ENCODE peak calls at places on chromosome 12, in four cellular contexts. X is spleen, B is CD14-positive monocyte, G is GM13976. J is an unnamed sample.

GRCh38 chr12:53696285-53696654 is 20.4 kb upstream of the ATP5MC2 start:
- DNase-seq in X (no peak), G (peak), B (no peak), J (peak)

GRCh38 chr12:69500631-69501030 is 30.4 kb downstream of the FRS2 start:
- DNase-seq in G (no peak), B (no peak), X (no peak), J (no peak)

GRCh38 chr12:76410371-76410770 is 62.2 kb upstream of the BBS10 start:
- DNase-seq in X (no peak), G (no peak), B (no peak), J (no peak)

GRCh38 chr12:68497702-68498101 is 113.0 kb upstream of the RAP1B start:
- DNase-seq in G (no peak), X (no peak), B (no peak), J (no peak)

GRCh38 chr12:120365675-120366340 is 3.2 kb downstream of the MSI1 start:
- DNase-seq in X (no peak), G (no peak), B (no peak), J (no peak)

GRCh38 chr12:42716521-42716920 is 127.0 kb upstream of the PRICKLE1 start:
- DNase-seq in B (no peak), G (no peak), X (no peak), J (no peak)

GRCh38 chr12:29889737-29890136 is 106.0 kb upstream of the TMTC1 start:
- DNase-seq in B (no peak), G (no peak), X (no peak), J (peak)

GRCh38 chr12:94147991-94148840 is at the start of gene PLXNC1:
- DNase-seq in X (peak), G (peak), B (peak), J (peak)

GRCh38 chr12:104513681-104514080 is 56.9 kb downstream of the CHST11 start:
- DNase-seq in B (no peak), X (no peak), G (no peak), J (no peak)

GRCh38 chr12:7937867-7938506 is 2.0 kb upstream of the SLC2A3 start:
- DNase-seq in G (peak), X (no peak), B (no peak), J (no peak)

GRCh38 chr12:122669397-122670070 is 33.6 kb downstream of the HCAR2 start:
- DNase-seq in X (no peak), B (no peak), G (no peak), J (no peak)

GRCh38 chr12:126668961-126669360 is 1598.0 kb upstream of the TMEM132C start:
- DNase-seq in G (no peak), B (no peak), X (no peak), J (no peak)

GRCh38 chr12:50642035-50642451 is 121.9 kb upstream of the ATF1 start:
- DNase-seq in G (no peak), X (no peak), B (no peak), J (no peak)

GRCh38 chr12:32024884-32025599 is 65.8 kb downstream of the RESF1 start:
- DNase-seq in X (no peak), B (no peak), G (no peak), J (no peak)

GRCh38 chr12:128808651-128809050 is 15.1 kb downstream of the SLC15A4 start:
- DNase-seq in X (no peak), G (no peak), B (no peak), J (no peak)

GRCh38 chr12:7989827-7990491 is 42.6 kb upstream of the FOXJ2 start:
- DNase-seq in G (peak), X (peak), B (peak), J (peak)

GRCh38 chr12:96108321-96108720 is 72.9 kb upstream of the LTA4H start:
- DNase-seq in G (peak), B (peak), X (peak), J (no peak)

GRCh38 chr12:41604830-41605229 is 416.7 kb downstream of the PDZRN4 start:
- DNase-seq in B (no peak), X (no peak), G (no peak), J (no peak)

GRCh38 chr12:27779837-27780611 is at the start of the genes KLHL42 and MANSC4:
- DNase-seq in B (peak), G (peak), X (peak), J (peak)

GRCh38 chr12:22415342-22416309 is 81.1 kb upstream of the ST8SIA1 start:
- DNase-seq in G (no peak), B (no peak), X (no peak), J (no peak)

GRCh38 chr12:60501124-60501729 is 905.4 kb downstream of the SLC16A7 start:
- DNase-seq in X (no peak), B (no peak), G (no peak), J (no peak)

GRCh38 chr12:5257763-5258475 is 174.0 kb upstream of the NTF3 start:
- DNase-seq in G (no peak), X (no peak), B (no peak), J (no peak)

GRCh38 chr12:123938679-123939480 is 33.8 kb downstream of the CCDC92 start:
- DNase-seq in G (no peak), X (peak), B (no peak), J (no peak)

GRCh38 chr12:101039848-101040531 is 170.0 kb downstream of the SLC5A8 start:
- DNase-seq in X (no peak), G (no peak), B (no peak), J (no peak)

GRCh38 chr12:54018608-54018984 is 9.6 kb upstream of the HOXC6 start:
- DNase-seq in X (no peak), G (no peak), B (no peak), J (no peak)

GRCh38 chr12:1536817-1537216 is 57.6 kb downstream of the FBXL14 start:
- DNase-seq in B (no peak), X (no peak), G (no peak), J (no peak)

GRCh38 chr12:128790221-128790620 is 33.5 kb downstream of the SLC15A4 start:
- DNase-seq in X (peak), G (no peak), B (no peak), J (no peak)

GRCh38 chr12:132143328-132144071 is 619 bp downstream of the DDX51 start:
- DNase-seq in X (peak), G (no peak), B (peak), J (peak)

GRCh38 chr12:104583311-104583710 is 126.6 kb downstream of the CHST11 start:
- DNase-seq in G (peak), B (no peak), X (no peak), J (peak)

GRCh38 chr12:79374543-79374942 is 316.2 kb downstream of the PAWR start:
- DNase-seq in B (no peak), X (no peak), G (no peak), J (no peak)

GRCh38 chr12:68222336-68222735 is 3.3 kb downstream of the IL26 start:
- DNase-seq in G (no peak), X (no peak), B (no peak), J (no peak)

GRCh38 chr12:45192707-45193106 is 23.2 kb upstream of the ANO6 start:
- DNase-seq in X (no peak), G (no peak), B (no peak), J (no peak)

GRCh38 chr12:24728366-24728765 is 220.5 kb downstream of the BCAT1 start:
- DNase-seq in G (no peak), B (no peak), X (no peak), J (peak)

GRCh38 chr12:71865166-71865713 is 25.7 kb downstream of the TBC1D15 start:
- DNase-seq in G (no peak), B (no peak), X (no peak), J (no peak)

GRCh38 chr12:107436376-107436775 is 249.2 kb upstream of the PWP1 start:
- DNase-seq in B (no peak), X (peak), G (no peak), J (no peak)

GRCh38 chr12:120580787-120581723 is at the start of gene POP5:
- DNase-seq in G (peak), B (peak), X (peak), J (peak)

GRCh38 chr12:51326762-51327439 is 2.9 kb upstream of the BIN2 start:
- DNase-seq in G (peak), X (no peak), B (no peak), J (peak)

GRCh38 chr12:132132609-132133430 is 11.3 kb downstream of the DDX51 start:
- DNase-seq in G (no peak), X (peak), B (no peak), J (no peak)

GRCh38 chr12:74349925-74350324 is 187.7 kb upstream of the ATXN7L3B start:
- DNase-seq in X (no peak), G (no peak), B (no peak), J (no peak)

GRCh38 chr12:28415755-28416154 is 225.5 kb downstream of the CCDC91 start:
- DNase-seq in G (no peak), X (no peak), B (no peak), J (no peak)

GRCh38 chr12:4147051-4147481 is 126.5 kb upstream of the CCND2 start:
- DNase-seq in B (no peak), G (no peak), X (no peak), J (no peak)
- TF ChIP-seq CTCF in B (no peak), G (no peak), X (no peak), J (no peak)

DNA sequence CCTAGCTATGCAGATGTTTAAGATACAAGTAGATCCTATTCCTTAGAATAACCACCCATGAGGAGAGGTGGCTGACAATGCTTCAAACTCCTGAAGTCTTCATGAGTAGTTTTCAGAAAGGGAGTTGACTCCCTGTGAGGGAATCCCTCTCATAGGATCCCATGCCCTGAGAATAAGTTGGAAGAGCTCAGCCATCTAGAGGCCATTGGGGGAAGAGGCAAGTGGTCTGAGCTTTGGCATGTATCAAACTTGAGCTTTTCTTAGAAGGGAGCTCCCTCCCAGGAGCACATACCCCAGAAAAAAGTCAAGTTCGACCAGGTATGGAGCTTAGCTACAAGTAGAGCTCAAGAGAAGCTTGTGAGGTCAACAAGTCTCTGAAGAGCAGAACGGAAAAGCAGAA is 165.7 kb upstream of the RBM19 start:
- DNase-seq in X (no peak), B (no peak), G (no peak), J (no peak)
- TF ChIP-seq CTCF in X (no peak), B (no peak), G (no peak), J (no peak)

DNA sequence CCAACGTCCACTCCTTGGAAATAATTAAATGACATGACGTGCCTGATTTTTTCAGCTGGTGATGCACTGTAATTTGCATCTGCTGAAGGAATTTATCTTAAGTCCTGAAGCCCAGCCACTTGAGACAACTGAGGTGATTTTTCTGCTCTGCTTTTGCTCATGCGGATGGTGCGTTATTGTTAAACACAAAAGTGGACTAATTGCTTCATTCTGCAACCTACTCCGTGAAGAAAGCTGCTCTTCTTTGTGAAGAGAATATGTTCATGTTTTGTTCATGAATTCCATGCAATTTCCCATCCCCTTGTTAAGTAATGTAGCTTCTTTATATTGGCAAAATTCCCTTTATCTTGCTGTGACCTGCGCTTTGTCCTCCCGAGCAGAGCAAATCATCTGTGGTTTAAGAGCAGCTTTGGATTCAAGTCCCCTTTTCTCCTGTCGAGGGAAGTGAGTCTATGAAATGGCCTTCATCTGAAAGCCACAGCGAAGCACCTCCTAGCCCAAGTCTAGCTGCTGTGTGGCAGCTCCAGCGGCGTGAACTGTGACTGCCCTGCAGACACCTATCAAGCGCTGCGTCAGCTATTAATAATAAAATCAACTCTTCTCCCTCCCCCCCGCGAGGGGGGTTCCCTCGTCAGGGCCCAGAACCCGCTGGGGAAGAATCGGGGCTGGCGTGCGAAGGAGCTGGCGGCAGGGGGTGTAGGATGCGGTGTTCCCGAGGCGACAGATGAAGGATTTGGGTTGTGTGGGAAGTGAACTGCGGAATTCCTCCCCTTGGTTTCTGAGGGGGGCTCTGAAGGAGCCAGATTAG is 867 bp upstream of the ATP2A2 start:
- DNase-seq in G (peak), B (peak), X (no peak), J (peak)
- TF ChIP-seq CTCF in G (no peak), B (no peak), X (no peak), J (no peak)

DNA sequence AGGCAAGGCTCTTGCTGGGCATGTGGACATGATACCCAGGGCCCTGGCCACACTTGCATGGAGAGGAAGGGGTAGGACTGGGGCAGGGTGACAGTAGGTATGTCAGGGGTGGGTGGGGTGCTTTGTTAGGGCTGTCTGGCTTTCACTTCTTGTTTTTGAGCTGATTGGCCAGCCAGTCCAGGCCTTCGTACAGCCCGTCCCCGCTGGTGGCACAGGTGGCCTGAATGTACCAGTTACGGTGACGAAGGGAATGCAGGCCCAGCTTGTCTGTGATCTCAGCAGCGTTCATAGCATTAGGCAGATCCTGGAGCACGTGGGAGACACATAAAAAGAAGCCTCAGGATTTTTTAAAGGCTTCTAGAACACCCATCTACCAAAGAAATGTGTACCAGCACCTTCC is 13.5 kb upstream of the FKBP11 start:
- DNase-seq in G (no peak), B (no peak), X (peak), J (no peak)
- TF ChIP-seq CTCF in G (no peak), B (no peak), X (no peak), J (no peak)

DNA sequence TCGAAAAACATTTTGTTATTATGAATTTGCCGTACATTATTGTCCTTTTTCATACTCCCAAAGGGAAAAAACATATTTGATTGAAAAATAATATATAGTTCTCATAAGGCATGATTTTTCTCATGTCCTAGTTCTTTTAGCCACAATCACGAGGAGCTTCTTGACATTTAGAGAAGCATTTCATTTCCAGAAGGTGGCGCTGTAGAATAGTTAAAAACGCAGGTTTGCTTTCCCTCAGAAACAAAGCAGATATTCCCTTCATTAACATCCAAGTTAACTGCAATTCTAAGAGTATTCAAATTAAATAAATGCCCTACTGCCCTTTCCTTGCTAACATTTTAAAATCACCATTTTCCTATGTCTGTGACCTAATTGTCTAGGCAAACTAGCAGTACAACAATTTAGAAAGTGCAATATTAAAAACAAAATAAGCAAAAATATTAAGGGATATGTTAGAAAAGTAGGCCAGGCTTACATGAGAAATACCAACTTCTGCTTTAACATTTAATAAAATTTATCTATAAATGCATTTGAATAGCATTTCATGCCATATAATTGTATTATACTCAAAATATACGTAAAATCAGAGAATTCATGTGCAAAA is 10.9 kb upstream of the PIK3C2G start:
- DNase-seq in X (no peak), G (peak), B (no peak), J (peak)
- TF ChIP-seq CTCF in X (no peak), G (peak), B (peak), J (peak)

DNA sequence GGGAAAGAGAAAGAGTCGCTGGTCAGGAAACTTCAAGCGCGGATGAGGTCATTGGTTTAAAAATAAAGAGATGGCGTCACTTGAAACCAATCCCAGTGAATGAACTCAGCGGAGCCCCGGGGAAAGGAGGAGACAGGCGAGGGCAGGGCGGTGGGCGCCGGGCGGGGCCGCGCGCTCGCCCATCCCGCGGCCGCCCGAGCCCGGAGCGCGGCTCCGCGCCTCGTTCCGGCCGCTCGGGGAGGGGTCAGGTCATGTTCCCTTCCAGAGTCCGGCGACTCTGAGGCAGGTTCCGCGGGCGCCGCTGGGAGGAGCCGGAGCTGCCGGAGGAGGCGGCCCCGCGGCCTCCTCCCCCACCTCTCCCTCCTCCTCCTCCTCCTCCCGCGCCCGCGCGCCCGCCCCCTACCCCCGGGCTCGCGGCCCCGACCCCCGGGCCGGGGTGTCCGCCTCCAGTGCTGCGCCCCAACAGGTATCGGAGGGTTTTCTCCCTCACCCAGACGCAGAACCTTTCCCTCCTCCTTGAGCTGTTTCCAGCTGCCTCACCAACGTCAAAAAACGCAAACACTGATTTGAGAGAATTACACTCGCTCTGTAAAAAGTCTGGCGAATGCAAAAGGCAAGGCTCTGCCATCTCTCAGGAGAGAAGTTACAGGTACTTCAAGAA is at the start of gene DUSP16:
- DNase-seq in X (peak), G (peak), B (peak), J (peak)
- TF ChIP-seq CTCF in X (no peak), G (no peak), B (no peak), J (no peak)

GRCh38 chr12:6311822-6312528 is 1.5 kb downstream of the PLEKHG6 start:
- DNase-seq in X (no peak), G (no peak), B (no peak), J (no peak)

GRCh38 chr12:6315184-6315583 is 4.7 kb downstream of the PLEKHG6 start:
- DNase-seq in G (no peak), B (no peak), X (no peak), J (no peak)

GRCh38 chr12:6314776-6315175 is 4.3 kb downstream of the PLEKHG6 start:
- DNase-seq in X (no peak), G (no peak), B (no peak), J (no peak)

GRCh38 chr12:6312529-6313325 is 2.2 kb downstream of the PLEKHG6 start:
- DNase-seq in B (no peak), G (peak), X (no peak), J (peak)

GRCh38 chr12:6313326-6313940 is 3.0 kb downstream of the PLEKHG6 start:
- DNase-seq in B (no peak), G (no peak), X (peak), J (no peak)
- TF ChIP-seq CTCF in B (no peak), G (no peak), X (no peak), J (no peak)

DNA sequence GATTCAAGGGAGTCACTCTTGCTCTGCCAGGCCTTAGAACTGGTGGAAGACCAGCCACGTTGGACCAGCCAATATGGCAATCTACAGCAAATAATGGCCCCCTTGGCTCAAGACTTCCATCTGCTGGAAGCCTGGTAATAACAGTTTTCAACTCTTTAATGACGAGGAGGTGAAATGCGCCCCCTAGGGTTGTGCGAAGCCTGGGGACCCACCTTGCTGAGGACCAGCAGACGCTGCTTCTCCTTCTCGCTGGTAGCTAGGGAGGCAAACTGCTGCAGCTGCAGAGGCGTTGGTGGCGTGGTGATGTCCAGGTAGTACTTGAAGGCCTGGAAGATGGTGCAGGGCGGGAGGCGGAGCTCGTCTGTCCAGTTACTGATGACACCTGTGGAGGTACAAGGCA is 41.5 kb upstream of the FBXO21 start:
- DNase-seq in X (no peak), B (no peak), G (no peak), J (no peak)
- TF ChIP-seq CTCF in X (no peak), B (no peak), G (no peak), J (no peak)

GRCh38 chr12:20220339-20220738 is 148.0 kb upstream of the PDE3A start:
- DNase-seq in G (peak), B (no peak), X (no peak), J (peak)
- TF ChIP-seq CTCF in G (no peak), B (peak), X (no peak), J (no peak)